ENCODE peak calls at places on chromosomes 6 and 20, in seven cellular contexts. One of them, this sample, is unnamed.

GRCh38 chr20:43904195-43904594 is 10.5 kb upstream of the TOX2 start:
- DNase-seq in heart left ventricle: no peak
- DNase-seq in astrocyte of the spinal cord: no peak
- DNase-seq in A549: no peak
- DNase-seq in body of pancreas: no peak
- DNase-seq in upper lobe of left lung: no peak
- DNase-seq in kidney epithelial cell: no peak
- DNase-seq in this sample: no peak

GRCh38 chr20:8209061-8209460 is 77.0 kb downstream of the PLCB1 start:
- DNase-seq in kidney epithelial cell: no peak
- DNase-seq in astrocyte of the spinal cord: peak
- DNase-seq in body of pancreas: no peak
- DNase-seq in upper lobe of left lung: no peak
- DNase-seq in A549: no peak
- DNase-seq in heart left ventricle: no peak
- DNase-seq in this sample: no peak

GRCh38 chr20:38893485-38894090 is 32.6 kb upstream of the FAM83D start:
- DNase-seq in kidney epithelial cell: no peak
- DNase-seq in upper lobe of left lung: peak
- DNase-seq in body of pancreas: peak
- DNase-seq in A549: peak
- DNase-seq in heart left ventricle: peak
- DNase-seq in astrocyte of the spinal cord: peak
- DNase-seq in this sample: peak

GRCh38 chr20:24837721-24838456 is 111.2 kb upstream of the CST7 start:
- DNase-seq in heart left ventricle: no peak
- DNase-seq in A549: no peak
- DNase-seq in upper lobe of left lung: no peak
- DNase-seq in astrocyte of the spinal cord: peak
- DNase-seq in body of pancreas: no peak
- DNase-seq in kidney epithelial cell: peak
- DNase-seq in this sample: no peak

GRCh38 chr6:45613678-45614077 is 235.9 kb upstream of the SUPT3H start:
- DNase-seq in kidney epithelial cell: no peak
- DNase-seq in body of pancreas: no peak
- DNase-seq in upper lobe of left lung: no peak
- DNase-seq in A549: no peak
- DNase-seq in heart left ventricle: peak
- DNase-seq in astrocyte of the spinal cord: peak
- DNase-seq in this sample: no peak

GRCh38 chr6:28794175-28795002 is 129.4 kb downstream of the TRIM27 start:
- DNase-seq in kidney epithelial cell: no peak
- DNase-seq in astrocyte of the spinal cord: peak
- DNase-seq in heart left ventricle: no peak
- DNase-seq in body of pancreas: no peak
- DNase-seq in A549: no peak
- DNase-seq in upper lobe of left lung: no peak
- DNase-seq in this sample: no peak

GRCh38 chr20:45337367-45338120 is 10.7 kb downstream of the SDC4 start:
- DNase-seq in body of pancreas: peak
- DNase-seq in upper lobe of left lung: peak
- DNase-seq in astrocyte of the spinal cord: peak
- DNase-seq in A549: no peak
- DNase-seq in kidney epithelial cell: peak
- DNase-seq in heart left ventricle: peak
- DNase-seq in this sample: no peak

GRCh38 chr6:135909737-135910387 is 58.4 kb downstream of the PDE7B start:
- DNase-seq in kidney epithelial cell: no peak
- DNase-seq in astrocyte of the spinal cord: peak
- DNase-seq in upper lobe of left lung: peak
- DNase-seq in body of pancreas: peak
- DNase-seq in A549: peak
- DNase-seq in heart left ventricle: no peak
- DNase-seq in this sample: peak

GRCh38 chr6:110322151-110323003 is 35.8 kb downstream of the METTL24 start:
- DNase-seq in kidney epithelial cell: no peak
- DNase-seq in heart left ventricle: no peak
- DNase-seq in upper lobe of left lung: no peak
- DNase-seq in A549: no peak
- DNase-seq in astrocyte of the spinal cord: no peak
- DNase-seq in body of pancreas: no peak
- DNase-seq in this sample: no peak

GRCh38 chr20:21353236-21353635 is 44.1 kb downstream of the NKX2-4 start:
- DNase-seq in kidney epithelial cell: peak
- DNase-seq in upper lobe of left lung: no peak
- DNase-seq in body of pancreas: no peak
- DNase-seq in heart left ventricle: no peak
- DNase-seq in A549: no peak
- DNase-seq in astrocyte of the spinal cord: peak
- DNase-seq in this sample: no peak

GRCh38 chr6:66896415-66896814 is 1189.4 kb upstream of the EYS start:
- DNase-seq in kidney epithelial cell: peak
- DNase-seq in body of pancreas: no peak
- DNase-seq in astrocyte of the spinal cord: no peak
- DNase-seq in upper lobe of left lung: no peak
- DNase-seq in A549: no peak
- DNase-seq in heart left ventricle: no peak
- DNase-seq in this sample: no peak

GRCh38 chr6:111572216-111572706 is 33.4 kb downstream of the TRAF3IP2 start:
- DNase-seq in heart left ventricle: no peak
- DNase-seq in body of pancreas: no peak
- DNase-seq in upper lobe of left lung: no peak
- DNase-seq in astrocyte of the spinal cord: no peak
- DNase-seq in kidney epithelial cell: no peak
- DNase-seq in A549: no peak
- DNase-seq in this sample: no peak

GRCh38 chr20:46648903-46649649 is 2.2 kb downstream of the SLC13A3 start:
- DNase-seq in kidney epithelial cell: no peak
- DNase-seq in heart left ventricle: no peak
- DNase-seq in astrocyte of the spinal cord: no peak
- DNase-seq in A549: no peak
- DNase-seq in body of pancreas: no peak
- DNase-seq in upper lobe of left lung: no peak
- DNase-seq in this sample: no peak

GRCh38 chr6:19415605-19416326 is 421.4 kb upstream of the ID4 start:
- DNase-seq in upper lobe of left lung: no peak
- DNase-seq in body of pancreas: no peak
- DNase-seq in A549: no peak
- DNase-seq in kidney epithelial cell: peak
- DNase-seq in heart left ventricle: no peak
- DNase-seq in astrocyte of the spinal cord: peak
- DNase-seq in this sample: no peak

GRCh38 chr20:58651823-58652605 is 931 bp downstream of the STX16 start:
- DNase-seq in A549: peak
- DNase-seq in body of pancreas: peak
- DNase-seq in upper lobe of left lung: peak
- DNase-seq in heart left ventricle: peak
- DNase-seq in astrocyte of the spinal cord: peak
- DNase-seq in kidney epithelial cell: no peak
- DNase-seq in this sample: no peak

GRCh38 chr6:42168650-42169049 is 4.5 kb upstream of the GUCA1A start:
- DNase-seq in body of pancreas: no peak
- DNase-seq in astrocyte of the spinal cord: no peak
- DNase-seq in kidney epithelial cell: no peak
- DNase-seq in heart left ventricle: peak
- DNase-seq in A549: no peak
- DNase-seq in upper lobe of left lung: no peak
- DNase-seq in this sample: no peak

GRCh38 chr20:45857114-45857835 is at the start of the genes ACOT8 and ZSWIM3:
- DNase-seq in body of pancreas: peak
- DNase-seq in A549: peak
- DNase-seq in kidney epithelial cell: peak
- DNase-seq in heart left ventricle: peak
- DNase-seq in upper lobe of left lung: peak
- DNase-seq in astrocyte of the spinal cord: peak
- DNase-seq in this sample: peak

GRCh38 chr6:141105481-141105880 is 1027.2 kb upstream of the GJE1 start:
- DNase-seq in A549: no peak
- DNase-seq in astrocyte of the spinal cord: peak
- DNase-seq in body of pancreas: no peak
- DNase-seq in heart left ventricle: no peak
- DNase-seq in kidney epithelial cell: peak
- DNase-seq in upper lobe of left lung: no peak
- DNase-seq in this sample: no peak

GRCh38 chr6:157650801-157651200 is 172.2 kb upstream of the SNX9 start:
- DNase-seq in A549: no peak
- DNase-seq in kidney epithelial cell: no peak
- DNase-seq in upper lobe of left lung: no peak
- DNase-seq in heart left ventricle: no peak
- DNase-seq in body of pancreas: no peak
- DNase-seq in astrocyte of the spinal cord: no peak
- DNase-seq in this sample: no peak

GRCh38 chr6:20877008-20877937 is 343.0 kb downstream of the CDKAL1 start:
- DNase-seq in kidney epithelial cell: peak
- DNase-seq in A549: peak
- DNase-seq in upper lobe of left lung: peak
- DNase-seq in body of pancreas: peak
- DNase-seq in heart left ventricle: peak
- DNase-seq in astrocyte of the spinal cord: peak
- DNase-seq in this sample: no peak

GRCh38 chr20:61478094-61478493 is 226.0 kb downstream of the CDH4 start:
- DNase-seq in upper lobe of left lung: no peak
- DNase-seq in kidney epithelial cell: no peak
- DNase-seq in heart left ventricle: no peak
- DNase-seq in astrocyte of the spinal cord: no peak
- DNase-seq in body of pancreas: no peak
- DNase-seq in A549: no peak
- DNase-seq in this sample: no peak

GRCh38 chr6:158991017-158991723 is 8.8 kb downstream of the RSPH3 start:
- DNase-seq in A549: no peak
- DNase-seq in heart left ventricle: no peak
- DNase-seq in astrocyte of the spinal cord: no peak
- DNase-seq in upper lobe of left lung: no peak
- DNase-seq in body of pancreas: no peak
- DNase-seq in kidney epithelial cell: no peak
- DNase-seq in this sample: no peak

GRCh38 chr6:55664581-55665223 is 85.7 kb upstream of the HMGCLL1 start:
- DNase-seq in A549: no peak
- DNase-seq in astrocyte of the spinal cord: no peak
- DNase-seq in heart left ventricle: no peak
- DNase-seq in body of pancreas: no peak
- DNase-seq in upper lobe of left lung: no peak
- DNase-seq in kidney epithelial cell: no peak
- DNase-seq in this sample: no peak

GRCh38 chr20:48066256-48066655 is 281.0 kb upstream of the SULF2 start:
- DNase-seq in A549: no peak
- DNase-seq in body of pancreas: no peak
- DNase-seq in heart left ventricle: no peak
- DNase-seq in upper lobe of left lung: no peak
- DNase-seq in kidney epithelial cell: no peak
- DNase-seq in astrocyte of the spinal cord: peak
- DNase-seq in this sample: no peak

GRCh38 chr20:41173161-41173721 is 35.9 kb downstream of the PLCG1 start:
- DNase-seq in A549: peak
- DNase-seq in heart left ventricle: peak
- DNase-seq in astrocyte of the spinal cord: peak
- DNase-seq in kidney epithelial cell: no peak
- DNase-seq in body of pancreas: peak
- DNase-seq in upper lobe of left lung: peak
- DNase-seq in this sample: peak

GRCh38 chr20:47956261-47956995 is 171.1 kb upstream of the SULF2 start:
- DNase-seq in heart left ventricle: peak
- DNase-seq in body of pancreas: no peak
- DNase-seq in kidney epithelial cell: no peak
- DNase-seq in upper lobe of left lung: no peak
- DNase-seq in A549: no peak
- DNase-seq in astrocyte of the spinal cord: peak
- DNase-seq in this sample: no peak

GRCh38 chr20:58393299-58393698 is 4.3 kb downstream of the VAPB start:
- DNase-seq in body of pancreas: no peak
- DNase-seq in astrocyte of the spinal cord: peak
- DNase-seq in kidney epithelial cell: no peak
- DNase-seq in A549: no peak
- DNase-seq in heart left ventricle: no peak
- DNase-seq in upper lobe of left lung: no peak
- DNase-seq in this sample: no peak

GRCh38 chr6:20266851-20267608 is 54.8 kb upstream of the MBOAT1 start:
- DNase-seq in astrocyte of the spinal cord: no peak
- DNase-seq in upper lobe of left lung: no peak
- DNase-seq in A549: no peak
- DNase-seq in kidney epithelial cell: no peak
- DNase-seq in body of pancreas: no peak
- DNase-seq in heart left ventricle: no peak
- DNase-seq in this sample: no peak

GRCh38 chr6:80182291-80182690 is 75.8 kb downstream of the BCKDHB start:
- DNase-seq in kidney epithelial cell: peak
- DNase-seq in heart left ventricle: no peak
- DNase-seq in body of pancreas: no peak
- DNase-seq in A549: no peak
- DNase-seq in upper lobe of left lung: no peak
- DNase-seq in astrocyte of the spinal cord: peak
- DNase-seq in this sample: no peak

GRCh38 chr6:168181316-168181715 is 102.3 kb upstream of the FRMD1 start:
- DNase-seq in A549: no peak
- DNase-seq in astrocyte of the spinal cord: no peak
- DNase-seq in body of pancreas: no peak
- DNase-seq in heart left ventricle: no peak
- DNase-seq in kidney epithelial cell: no peak
- DNase-seq in upper lobe of left lung: no peak
- DNase-seq in this sample: no peak

GRCh38 chr6:15248451-15249370 is 2.8 kb downstream of the JARID2 start:
- DNase-seq in astrocyte of the spinal cord: peak
- DNase-seq in upper lobe of left lung: peak
- DNase-seq in body of pancreas: peak
- DNase-seq in heart left ventricle: peak
- DNase-seq in A549: peak
- DNase-seq in kidney epithelial cell: peak
- DNase-seq in this sample: peak
- TF ChIP-seq CTCF in astrocyte of the spinal cord: peak
- TF ChIP-seq CTCF in upper lobe of left lung: no peak
- TF ChIP-seq CTCF in body of pancreas: peak
- TF ChIP-seq CTCF in heart left ventricle: peak
- TF ChIP-seq CTCF in A549: no peak
- TF ChIP-seq CTCF in kidney epithelial cell: peak
- TF ChIP-seq CTCF in this sample: peak

GRCh38 chr6:117317261-117317660 is 51.9 kb downstream of the VGLL2 start:
- DNase-seq in upper lobe of left lung: no peak
- DNase-seq in body of pancreas: no peak
- DNase-seq in A549: peak
- DNase-seq in astrocyte of the spinal cord: peak
- DNase-seq in heart left ventricle: no peak
- DNase-seq in kidney epithelial cell: no peak
- DNase-seq in this sample: no peak
- TF ChIP-seq CTCF in upper lobe of left lung: no peak
- TF ChIP-seq CTCF in body of pancreas: peak
- TF ChIP-seq CTCF in A549: peak
- TF ChIP-seq CTCF in astrocyte of the spinal cord: peak
- TF ChIP-seq CTCF in heart left ventricle: peak
- TF ChIP-seq CTCF in kidney epithelial cell: peak
- TF ChIP-seq CTCF in this sample: peak

GRCh38 chr6:74409447-74409846 is 713.4 kb downstream of the CD109 start:
- DNase-seq in upper lobe of left lung: no peak
- DNase-seq in heart left ventricle: no peak
- DNase-seq in astrocyte of the spinal cord: peak
- DNase-seq in kidney epithelial cell: peak
- DNase-seq in A549: peak
- DNase-seq in body of pancreas: no peak
- DNase-seq in this sample: no peak
- TF ChIP-seq CTCF in upper lobe of left lung: no peak
- TF ChIP-seq CTCF in heart left ventricle: peak
- TF ChIP-seq CTCF in astrocyte of the spinal cord: peak
- TF ChIP-seq CTCF in kidney epithelial cell: peak
- TF ChIP-seq CTCF in A549: peak
- TF ChIP-seq CTCF in body of pancreas: peak
- TF ChIP-seq CTCF in this sample: peak

GRCh38 chr6:166008441-166009369 is 158.9 kb downstream of the TBXT start:
- DNase-seq in astrocyte of the spinal cord: peak
- DNase-seq in body of pancreas: no peak
- DNase-seq in kidney epithelial cell: no peak
- DNase-seq in heart left ventricle: peak
- DNase-seq in A549: peak
- DNase-seq in upper lobe of left lung: no peak
- DNase-seq in this sample: peak
- TF ChIP-seq CTCF in astrocyte of the spinal cord: peak
- TF ChIP-seq CTCF in body of pancreas: no peak
- TF ChIP-seq CTCF in kidney epithelial cell: peak
- TF ChIP-seq CTCF in heart left ventricle: no peak
- TF ChIP-seq CTCF in A549: no peak
- TF ChIP-seq CTCF in upper lobe of left lung: no peak
- TF ChIP-seq CTCF in this sample: peak

This sample was measured in progenitor cell of endocrine pancreas.